ENCODE peak calls at places on chromosomes 11 and 22, in six cellular contexts. N is CD4-positive, alpha-beta T cell; X is CD8-positive, alpha-beta memory T cell; R is substantia nigra; O is epithelial cell of prostate; G is CD4-positive, alpha-beta memory T cell. A is an unnamed sample.

GRCh38 chr11:4191031-4191571 is 96.5 kb downstream of the RRM1 start:
- DNase-seq in X (no peak), N (no peak), R (peak), O (no peak), G (no peak), A (peak)

GRCh38 chr11:133506023-133506422 is 26.3 kb downstream of the OPCML start:
- DNase-seq in R (no peak), G (no peak), X (no peak), O (no peak), N (no peak), A (no peak)

GRCh38 chr22:29382575-29383328 is 5.6 kb downstream of the AP1B1 start:
- DNase-seq in X (no peak), G (no peak), O (no peak), R (no peak), N (no peak), A (no peak)

GRCh38 chr22:30187726-30188407 is 58.7 kb downstream of the LIF start:
- DNase-seq in R (no peak), G (peak), X (no peak), N (no peak), O (no peak), A (no peak)

GRCh38 chr11:114166897-114167323 is 107.4 kb downstream of the ZBTB16 start:
- DNase-seq in N (no peak), G (peak), O (peak), X (no peak), R (no peak), A (peak)

GRCh38 chr11:121575250-121575962 is 122.6 kb upstream of the SORL1-AS1 start:
- DNase-seq in N (no peak), O (no peak), G (no peak), X (no peak), R (peak), A (peak)

GRCh38 chr11:114081641-114082414 is 22.3 kb downstream of the ZBTB16 start:
- DNase-seq in N (no peak), O (no peak), R (no peak), X (no peak), G (no peak), A (no peak)

GRCh38 chr11:95891423-95892177 is 32.3 kb downstream of the MTMR2 start:
- DNase-seq in N (no peak), G (no peak), X (no peak), O (no peak), R (no peak), A (no peak)

GRCh38 chr11:67030976-67031375 is 8.0 kb downstream of the SYT12 start:
- DNase-seq in O (no peak), R (no peak), N (no peak), X (no peak), G (no peak), A (no peak)

GRCh38 chr11:99693941-99694492 is 673.3 kb downstream of the CNTN5 start:
- DNase-seq in O (peak), G (no peak), X (no peak), N (no peak), R (no peak), A (no peak)

GRCh38 chr22:27809226-27809625 is 7.7 kb upstream of the MN1 start:
- DNase-seq in R (no peak), X (no peak), O (no peak), N (no peak), G (no peak), A (no peak)

GRCh38 chr11:73429121-73429740 is 53.0 kb downstream of the RELT start:
- DNase-seq in N (no peak), O (no peak), G (no peak), X (no peak), R (no peak), A (no peak)

GRCh38 chr11:17691550-17691949 is 27.8 kb upstream of the MYOD1 start:
- DNase-seq in X (no peak), N (no peak), G (no peak), O (no peak), R (no peak), A (no peak)

GRCh38 chr22:19716041-19716828 is 1.9 kb downstream of the SEPTIN5 start:
- DNase-seq in G (no peak), N (no peak), O (no peak), R (no peak), X (no peak), A (no peak)

GRCh38 chr11:326842-327580 is 6.4 kb upstream of the IFITM3 start:
- DNase-seq in X (peak), O (no peak), G (peak), N (no peak), R (peak), A (no peak)

GRCh38 chr11:92130432-92130831 is 94.2 kb upstream of the FAT3 start:
- DNase-seq in R (no peak), N (no peak), G (no peak), O (no peak), X (no peak), A (no peak)

GRCh38 chr11:104301776-104302175 is 137.8 kb upstream of the PDGFD start:
- DNase-seq in N (no peak), O (no peak), R (no peak), G (no peak), X (no peak), A (no peak)

GRCh38 chr11:199004-199581 is 6.2 kb downstream of the SCGB1C1 start:
- DNase-seq in G (no peak), O (no peak), R (no peak), X (no peak), N (no peak), A (no peak)

GRCh38 chr11:132610216-132610615 is 922.1 kb downstream of the OPCML start:
- DNase-seq in R (no peak), N (no peak), X (no peak), O (no peak), G (no peak), A (no peak)

GRCh38 chr22:21098099-21098671 is 52.4 kb downstream of the LRRC74B start:
- DNase-seq in X (no peak), R (no peak), N (no peak), G (no peak), O (no peak), A (no peak)

GRCh38 chr22:40791241-40791640 is 27.9 kb downstream of the SLC25A17 start:
- DNase-seq in X (no peak), R (no peak), G (no peak), N (no peak), O (no peak), A (no peak)

GRCh38 chr11:19816040-19816439 is 103.4 kb downstream of the NAV2 start:
- DNase-seq in X (no peak), O (no peak), G (no peak), N (no peak), R (no peak), A (no peak)

GRCh38 chr22:43811777-43812148 is 342 bp downstream of the EFCAB6 start:
- DNase-seq in O (no peak), N (no peak), R (no peak), G (no peak), X (no peak), A (no peak)

GRCh38 chr11:70384486-70385152 is 13.7 kb upstream of the CTTN start:
- DNase-seq in O (no peak), X (no peak), G (no peak), R (no peak), N (no peak), A (no peak)

GRCh38 chr22:42939941-42940653 is 74.9 kb downstream of the PACSIN2 start:
- DNase-seq in G (no peak), O (no peak), N (no peak), R (no peak), X (no peak), A (no peak)

GRCh38 chr11:121082670-121083069 is 18.4 kb upstream of the TECTA start:
- DNase-seq in R (no peak), O (no peak), X (no peak), N (no peak), G (no peak), A (no peak)

GRCh38 chr22:33352768-33353167 is 294.6 kb upstream of the SYN3 start:
- DNase-seq in G (no peak), N (no peak), O (no peak), X (no peak), R (no peak), A (no peak)

GRCh38 chr22:44733426-44734106 is 18.8 kb upstream of the ARHGAP8 start:
- DNase-seq in X (no peak), G (no peak), R (no peak), O (no peak), N (no peak), A (no peak)

GRCh38 chr22:31585161-31585859 is 76.7 kb downstream of the PISD start:
- DNase-seq in G (no peak), O (no peak), X (no peak), R (no peak), N (no peak), A (no peak)

GRCh38 chr22:43152001-43152354 is 619 bp downstream of the TSPO start:
- DNase-seq in R (no peak), N (no peak), X (no peak), O (no peak), G (no peak), A (no peak)

GRCh38 chr11:113991718-113992458 is 17.0 kb downstream of the HTR3A start:
- DNase-seq in R (no peak), G (no peak), O (no peak), N (no peak), X (no peak), A (no peak)

GRCh38 chr11:66313321-66314185 is 3.3 kb downstream of the CD248 start:
- DNase-seq in N (no peak), G (no peak), X (peak), O (no peak), R (no peak), A (no peak)

GRCh38 chr11:64448599-64449380 is 89.8 kb downstream of the RPS6KA4 start:
- DNase-seq in O (no peak), G (peak), N (peak), X (peak), R (peak), A (peak)